ENCODE peak calls at places on chromosomes 4 and X, in four cellular contexts. One of them, this sample, is unnamed.

GRCh38 chr4:54400802-54401201 is 171.7 kb downstream of the PDGFRA start:
- DNase-seq in SW 1271: peak; percentile 31
- DNase-seq in NCI-H2081: no peak
- DNase-seq in astrocyte of the spinal cord: peak; percentile 85
- DNase-seq in this sample: peak; percentile 72

GRCh38 chr4:114100288-114101031 is 121.0 kb upstream of the ARSJ start:
- DNase-seq in SW 1271: no peak
- DNase-seq in NCI-H2081: no peak
- DNase-seq in astrocyte of the spinal cord: no peak
- DNase-seq in this sample: no peak

GRCh38 chrX:31070057-31070468 is 1.8 kb downstream of the FTHL17 start:
- DNase-seq in SW 1271: no peak
- DNase-seq in NCI-H2081: no peak
- DNase-seq in astrocyte of the spinal cord: no peak
- DNase-seq in this sample: peak; percentile 7

GRCh38 chr4:101171747-101172146 is 175.6 kb downstream of the PPP3CA start:
- DNase-seq in SW 1271: no peak
- DNase-seq in NCI-H2081: no peak
- DNase-seq in astrocyte of the spinal cord: no peak
- DNase-seq in this sample: no peak

GRCh38 chr4:142091691-142092182 is 455.4 kb downstream of the IL15 start:
- DNase-seq in SW 1271: peak; percentile 30
- DNase-seq in NCI-H2081: no peak
- DNase-seq in astrocyte of the spinal cord: peak; percentile 98
- DNase-seq in this sample: peak; percentile 84

GRCh38 chr4:186724861-186725419 is 1.3 kb upstream of the FAT1 start:
- DNase-seq in SW 1271: peak; percentile 1
- DNase-seq in NCI-H2081: no peak
- DNase-seq in astrocyte of the spinal cord: peak; percentile 65
- DNase-seq in this sample: no peak

GRCh38 chr4:2797545-2798305 is 4.8 kb downstream of the SH3BP2 start:
- DNase-seq in SW 1271: no peak
- DNase-seq in NCI-H2081: no peak
- DNase-seq in astrocyte of the spinal cord: no peak
- DNase-seq in this sample: no peak

GRCh38 chr4:26864904-26865303 is 4.3 kb downstream of the STIM2 start:
- DNase-seq in SW 1271: no peak
- DNase-seq in NCI-H2081: no peak
- DNase-seq in astrocyte of the spinal cord: no peak
- DNase-seq in this sample: no peak

GRCh38 chr4:78645853-78646757 is 94.5 kb downstream of the ANXA3 start:
- DNase-seq in SW 1271: peak; percentile 28
- DNase-seq in NCI-H2081: no peak
- DNase-seq in astrocyte of the spinal cord: peak; percentile 94
- DNase-seq in this sample: peak; percentile 72

GRCh38 chr4:42391981-42392380 is 5.3 kb upstream of the SHISA3 start:
- DNase-seq in SW 1271: no peak
- DNase-seq in NCI-H2081: no peak
- DNase-seq in astrocyte of the spinal cord: peak; percentile 3
- DNase-seq in this sample: peak; percentile 13

GRCh38 chr4:94126669-94127068 is 81.0 kb upstream of the SMARCAD1 start:
- DNase-seq in SW 1271: no peak
- DNase-seq in NCI-H2081: no peak
- DNase-seq in astrocyte of the spinal cord: peak; percentile 21
- DNase-seq in this sample: peak; percentile 11

GRCh38 chr4:76804060-76804459 is 93.9 kb downstream of the SOWAHB start:
- DNase-seq in SW 1271: no peak
- DNase-seq in NCI-H2081: no peak
- DNase-seq in astrocyte of the spinal cord: no peak
- DNase-seq in this sample: no peak

GRCh38 chr4:86302242-86302641 is 57.6 kb downstream of the MAPK10 start:
- DNase-seq in SW 1271: no peak
- DNase-seq in NCI-H2081: peak; percentile 93
- DNase-seq in astrocyte of the spinal cord: peak; percentile 76
- DNase-seq in this sample: no peak

GRCh38 chrX:124230573-124231300 is 101.7 kb upstream of the TEX13D start:
- DNase-seq in SW 1271: no peak
- DNase-seq in NCI-H2081: no peak
- DNase-seq in astrocyte of the spinal cord: no peak
- DNase-seq in this sample: no peak

GRCh38 chr4:75895744-75896314 is 6.4 kb downstream of the PPEF2 start:
- DNase-seq in SW 1271: peak; percentile 15
- DNase-seq in NCI-H2081: peak; percentile 30
- DNase-seq in astrocyte of the spinal cord: peak; percentile 8
- DNase-seq in this sample: no peak

GRCh38 chr4:119690871-119691270 is 62.3 kb upstream of the PDE5A start:
- DNase-seq in SW 1271: no peak
- DNase-seq in NCI-H2081: no peak
- DNase-seq in astrocyte of the spinal cord: no peak
- DNase-seq in this sample: no peak

GRCh38 chr4:40607224-40607623 is 22.4 kb downstream of the RBM47 start:
- DNase-seq in SW 1271: no peak
- DNase-seq in NCI-H2081: no peak
- DNase-seq in astrocyte of the spinal cord: no peak
- DNase-seq in this sample: no peak

GRCh38 chr4:71259305-71259704 is 79.5 kb upstream of the SLC4A4 start:
- DNase-seq in SW 1271: no peak
- DNase-seq in NCI-H2081: no peak
- DNase-seq in astrocyte of the spinal cord: no peak
- DNase-seq in this sample: no peak

GRCh38 chr4:183550345-183551080 is 45.7 kb downstream of the ING2 start:
- DNase-seq in SW 1271: no peak
- DNase-seq in NCI-H2081: no peak
- DNase-seq in astrocyte of the spinal cord: no peak
- DNase-seq in this sample: no peak

GRCh38 chr4:59122626-59123025 is 2012.4 kb upstream of the IGFBP7 start:
- DNase-seq in SW 1271: no peak
- DNase-seq in NCI-H2081: no peak
- DNase-seq in astrocyte of the spinal cord: no peak
- DNase-seq in this sample: no peak

GRCh38 chr4:83558693-83559092 is 22.8 kb downstream of the GPAT3 start:
- DNase-seq in SW 1271: no peak
- DNase-seq in NCI-H2081: no peak
- DNase-seq in astrocyte of the spinal cord: peak; percentile 60
- DNase-seq in this sample: peak; percentile 21

GRCh38 chr4:147480891-147481576 is at the start of gene EDNRA:
- DNase-seq in SW 1271: no peak
- DNase-seq in NCI-H2081: peak; percentile 2
- DNase-seq in astrocyte of the spinal cord: peak; percentile 63
- DNase-seq in this sample: peak; percentile 10

GRCh38 chr4:113730467-113731216 is 30.9 kb downstream of the CAMK2D start:
- DNase-seq in SW 1271: no peak
- DNase-seq in NCI-H2081: no peak
- DNase-seq in astrocyte of the spinal cord: no peak
- DNase-seq in this sample: no peak

GRCh38 chr4:144409525-144409924 is 236.4 kb upstream of the HHIP start:
- DNase-seq in SW 1271: no peak
- DNase-seq in NCI-H2081: no peak
- DNase-seq in astrocyte of the spinal cord: no peak
- DNase-seq in this sample: no peak

This sample was measured in A172.